ENCODE peak calls at places on chromosomes 7 and 10, in eight cellular contexts. A is OCI-LY7, B is GM23248, R is SK-N-SH, U is GM23338, Z is HCT116, L is PC-9, N is MM.1S. G is an unnamed sample. For H3K9me2, the result is how much of the 10 kb centered on the place peaks cover.

GRCh38 chr7:108270385-108270784 is 140.2 kb upstream of the LAMB4 start:
- DNase-seq in A (no peak), B (no peak), R (no peak), U (no peak), Z (no peak), L (no peak), N (peak), G (no peak)

GRCh38 chr10:68981074-68981473 is 7.5 kb upstream of the KIFBP start:
- DNase-seq in A (peak), B (peak), R (no peak), U (peak), Z (no peak), L (no peak), N (no peak), G (peak)

GRCh38 chr7:140049339-140050024 is 13.3 kb downstream of the PARP12 start:
- DNase-seq in A (no peak), B (no peak), R (no peak), U (no peak), Z (no peak), L (peak), N (peak), G (peak)

GRCh38 chr7:55574062-55574717 is 1.9 kb upstream of the VOPP1 start:
- DNase-seq in A (no peak), B (peak), R (no peak), U (no peak), Z (no peak), L (no peak), N (peak), G (no peak)

GRCh38 chr10:29590598-29591415 is 44.0 kb downstream of the SVIL start:
- DNase-seq in A (peak), B (peak), R (peak), U (peak), Z (peak), L (peak), N (peak), G (peak)

GRCh38 chr7:120502132-120502531 is 229.2 kb downstream of the KCND2 start:
- DNase-seq in A (no peak), B (no peak), R (no peak), U (peak), Z (no peak), L (no peak), N (no peak), G (no peak)

GRCh38 chr10:112951349-112952281 is 1.6 kb downstream of the TCF7L2 start:
- DNase-seq in A (peak), B (peak), R (peak), U (peak), Z (peak), L (peak), N (peak), G (peak)

GRCh38 chr10:25555865-25556264 is 378.2 kb upstream of the MYO3A start:
- DNase-seq in A (peak), B (no peak), R (no peak), U (peak), Z (no peak), L (no peak), N (no peak), G (no peak)

GRCh38 chr10:115849197-115849596 is 423.8 kb downstream of the GFRA1 start:
- DNase-seq in A (no peak), B (no peak), R (no peak), U (no peak), Z (no peak), L (no peak), N (no peak), G (no peak)

GRCh38 chr10:102704915-102705314 is 9.3 kb downstream of the ARL3 start:
- DNase-seq in A (no peak), B (peak), R (no peak), U (no peak), Z (no peak), L (no peak), N (no peak), G (no peak)

GRCh38 chr10:26274391-26274790 is 57.8 kb downstream of the GAD2 start:
- DNase-seq in A (no peak), B (no peak), R (no peak), U (no peak), Z (no peak), L (no peak), N (no peak), G (no peak)

GRCh38 chr10:34801066-34801738 is 13.9 kb downstream of the PARD3 start:
- DNase-seq in A (no peak), B (no peak), R (no peak), U (no peak), Z (no peak), L (no peak), N (no peak), G (no peak)

GRCh38 chr10:91198781-91199180 is 21.7 kb upstream of the PCGF5 start:
- DNase-seq in A (peak), B (peak), R (no peak), U (no peak), Z (no peak), L (no peak), N (peak), G (peak)

GRCh38 chr7:27071622-27072390 is 24.0 kb downstream of the HOXA1 start:
- DNase-seq in A (no peak), B (no peak), R (no peak), U (no peak), Z (no peak), L (peak), N (no peak), G (no peak)

GRCh38 chr10:14673189-14673947 is 101.3 kb downstream of the FAM107B start:
- DNase-seq in A (no peak), B (peak), R (peak), U (no peak), Z (no peak), L (no peak), N (no peak), G (peak)

GRCh38 chr7:5187605-5188004 is 2.4 kb upstream of the WIPI2 start:
- DNase-seq in A (no peak), B (no peak), R (no peak), U (no peak), Z (no peak), L (no peak), N (no peak), G (no peak)

GRCh38 chr10:79060641-79061255 is 8.0 kb upstream of the ZMIZ1 start:
- DNase-seq in A (no peak), B (no peak), R (no peak), U (no peak), Z (no peak), L (no peak), N (no peak), G (no peak)

GRCh38 chr7:111864291-111864976 is 302.1 kb upstream of the IMMP2L start:
- DNase-seq in A (no peak), B (no peak), R (no peak), U (no peak), Z (no peak), L (no peak), N (no peak), G (no peak)

GRCh38 chr10:109889867-109890266 is 33.4 kb downstream of the XPNPEP1 start:
- DNase-seq in A (no peak), B (peak), R (no peak), U (no peak), Z (no peak), L (no peak), N (no peak), G (no peak)

GRCh38 chr10:30606313-30606712 is 23.2 kb downstream of the LYZL2 start:
- DNase-seq in A (no peak), B (peak), R (no peak), U (no peak), Z (no peak), L (no peak), N (no peak), G (no peak)

GRCh38 chr10:62681211-62681940 is 123.1 kb upstream of the ADO start:
- DNase-seq in A (peak), B (peak), R (no peak), U (peak), Z (no peak), L (no peak), N (peak), G (peak)

GRCh38 chr10:26621889-26622681 is 75.4 kb upstream of the PDSS1 start:
- DNase-seq in A (no peak), B (peak), R (peak), U (peak), Z (no peak), L (no peak), N (no peak), G (peak)

GRCh38 chr10:12556057-12556456 is 206.7 kb downstream of the CAMK1D start:
- DNase-seq in A (no peak), B (no peak), R (no peak), U (no peak), Z (no peak), L (no peak), N (no peak), G (no peak)

GRCh38 chr7:55185941-55186609 is 167.3 kb downstream of the EGFR start:
- DNase-seq in A (no peak), B (peak), R (no peak), U (no peak), Z (peak), L (peak), N (no peak), G (peak)

DNA sequence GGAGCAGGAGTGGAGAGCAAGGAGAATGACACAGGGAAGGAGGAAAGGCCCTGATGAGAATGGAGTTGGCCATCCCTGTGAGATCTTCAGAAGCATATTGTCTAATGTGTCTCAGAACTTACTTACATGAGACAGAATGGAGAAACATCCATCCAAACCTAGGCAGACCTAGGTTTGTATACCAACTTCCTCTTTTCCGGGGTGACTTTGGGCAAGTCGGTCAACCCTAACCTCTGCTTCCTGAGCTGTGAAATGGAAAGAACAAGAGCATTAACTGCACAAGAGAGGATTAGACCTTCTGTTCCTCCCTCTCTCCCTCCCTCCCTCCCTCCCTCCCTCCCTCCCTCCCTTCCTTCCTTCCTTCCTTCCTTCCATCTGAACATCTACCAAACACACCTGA is 4.5 kb downstream of the GHRHR start:
- DNase-seq in A (peak), B (no peak), R (no peak), U (no peak), Z (no peak), L (no peak), N (no peak), G (no peak)
- H3K9me2 ChIP-seq in A (under half), B (under half), R (under half), U (under half), Z (under half), L (under half), N (under half), G (under half)

GRCh38 chr7:123769371-123769770 is 20.6 kb upstream of the WASL start:
- DNase-seq in A (no peak), B (peak), R (no peak), U (no peak), Z (peak), L (no peak), N (no peak), G (no peak)

GRCh38 chr7:123772652-123773051 is 23.8 kb upstream of the WASL start:
- DNase-seq in A (no peak), B (no peak), R (no peak), U (no peak), Z (no peak), L (no peak), N (no peak), G (no peak)

GRCh38 chr7:123771846-123772245 is 23.0 kb upstream of the WASL start:
- DNase-seq in A (no peak), B (no peak), R (no peak), U (no peak), Z (no peak), L (no peak), N (no peak), G (no peak)

GRCh38 chr7:123770378-123770777 is 21.6 kb upstream of the WASL start:
- DNase-seq in A (no peak), B (peak), R (no peak), U (no peak), Z (no peak), L (peak), N (no peak), G (no peak)

GRCh38 chr7:123771256-123771655 is 22.5 kb upstream of the WASL start:
- DNase-seq in A (no peak), B (no peak), R (no peak), U (no peak), Z (no peak), L (no peak), N (no peak), G (no peak)
- H3K9me2 ChIP-seq in A (under half), B (under half), R (under half), U (under half), Z (under half), L (under half), N (under half), G (under half)

DNA sequence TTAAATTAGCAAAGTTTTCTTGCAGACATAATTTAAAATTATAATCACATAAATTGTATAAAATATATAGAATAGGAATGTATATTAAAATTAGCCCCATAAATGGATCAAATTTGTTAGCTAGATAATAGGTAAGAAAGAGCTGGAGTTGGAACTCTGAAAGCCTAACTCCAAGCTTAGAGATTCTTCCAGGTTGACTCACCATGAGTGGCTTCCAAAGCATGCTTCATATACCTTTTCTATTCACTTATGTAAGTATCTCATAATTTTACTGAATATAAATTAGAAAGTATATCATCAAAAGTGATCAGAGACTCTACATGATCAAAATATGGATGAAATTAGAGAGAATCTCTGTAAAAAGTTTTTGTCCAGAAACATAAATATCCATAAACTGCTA is 320.7 kb upstream of the MAGI2 start:
- DNase-seq in A (no peak), B (peak), R (no peak), U (no peak), Z (no peak), L (no peak), N (no peak), G (no peak)
- H3K9me2 ChIP-seq in A (under half), B (under half), R (under half), U (under half), Z (under half), L (under half), N (under half), G (under half)

DNA sequence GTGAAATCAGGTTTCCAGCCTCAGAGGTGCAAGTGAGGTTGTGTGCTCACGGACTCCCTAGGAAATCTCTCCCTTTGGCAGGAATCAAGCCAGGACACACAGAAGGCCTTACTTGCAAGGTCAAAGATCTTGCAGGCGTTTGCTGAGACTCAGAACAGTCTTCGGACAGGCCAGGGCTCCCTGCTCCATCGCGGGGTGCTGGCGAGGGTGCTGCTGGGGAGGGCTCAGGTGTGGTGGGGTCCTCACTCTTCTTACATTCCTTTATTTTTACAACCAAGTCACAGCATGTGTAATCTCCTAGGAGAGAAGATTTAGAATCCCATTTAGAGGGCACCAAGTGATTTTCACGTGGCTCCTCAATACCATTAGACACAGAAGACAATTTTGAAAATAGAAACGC is 73.0 kb upstream of the ADAM12 start:
- DNase-seq in A (no peak), B (no peak), R (no peak), U (no peak), Z (no peak), L (no peak), N (no peak), G (no peak)
- H3K9me2 ChIP-seq in A (under half), B (under half), R (under half), U (under half), Z (under half), L (under half), N (under half), G (under half)

GRCh38 chr10:48398261-48398660 is 91.8 kb downstream of the MAPK8 start:
- DNase-seq in A (no peak), B (no peak), R (no peak), U (no peak), Z (no peak), L (no peak), N (no peak), G (no peak)
- H3K9me2 ChIP-seq in A (under half), B (under half), R (under half), U (under half), Z (under half), L (under half), N (under half), G (under half)

DNA sequence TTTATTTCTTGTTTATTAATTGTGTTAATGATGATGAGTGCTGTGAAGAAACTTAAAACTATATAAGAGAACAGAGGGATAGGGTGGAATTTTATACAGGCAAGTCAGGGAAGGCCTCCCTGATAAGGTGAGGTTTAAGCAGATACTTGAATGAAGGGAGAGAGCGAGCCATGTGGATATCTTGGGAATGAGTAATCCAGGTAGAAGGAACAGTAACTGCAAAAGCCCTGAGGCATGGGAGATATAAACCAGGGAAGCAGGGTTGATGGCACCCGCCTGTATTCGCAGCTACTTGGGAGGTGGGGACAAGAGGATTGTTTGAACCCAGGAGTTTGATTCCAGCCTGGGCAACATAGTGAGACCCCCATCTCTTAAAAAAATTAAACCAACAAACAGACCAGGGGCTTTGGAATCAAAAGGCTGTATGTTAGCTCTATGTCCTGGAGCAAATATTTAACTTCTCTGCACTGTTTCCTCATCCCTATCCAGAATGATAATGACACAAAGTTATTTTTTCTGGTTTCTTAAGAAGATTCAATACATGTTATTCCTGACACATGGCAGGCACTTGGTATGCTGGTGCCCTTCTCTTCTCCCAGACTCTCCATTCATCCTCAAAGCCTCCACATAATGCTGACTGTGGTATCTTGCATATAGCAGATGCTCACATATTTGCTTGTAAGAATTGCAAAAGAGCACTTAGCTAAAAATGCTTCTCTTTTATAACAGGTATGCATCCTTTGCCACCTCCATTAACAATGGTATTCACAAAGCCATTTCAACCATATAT is 169.3 kb downstream of the CHN2 start:
- DNase-seq in A (no peak), B (no peak), R (no peak), U (no peak), Z (no peak), L (peak), N (no peak), G (no peak)
- H3K9me2 ChIP-seq in A (under half), B (under half), R (under half), U (under half), Z (under half), L (under half), N (under half), G (under half)

G was measured in hepatocyte.